ENCODE peak calls at places on chromosomes 7 and 10, in nine cellular contexts. S is stimulated activated CD4-positive, alpha-beta T cell treated with anti-CD3 and anti-CD28 coated beads, TNF-alpha, amount 100 ng/mL, for 4 hours; R is lung microvascular endothelial cell; V is GOT3; O is activated CD4-positive, alpha-beta T cell treated with anti-CD3 and anti-CD28 coated beads for 48 hours; E is AG04450; C is activated effector memory CD4-positive, alpha-beta T cell treated with Interleukin-2 at 50 U/mL for 16 hours; W is substantia nigra; Y is HuH-7.5. F is an unnamed sample.

GRCh38 chr10:42981358-42982236 is 95.3 kb upstream of the RET start:
- DNase-seq in R (no peak), O (no peak), C (no peak), S (no peak), E (no peak), V (no peak), Y (no peak), W (no peak), F (no peak)

GRCh38 chr7:36115448-36116321 is 37.4 kb upstream of the EEPD1 start:
- DNase-seq in C (peak), W (no peak), S (peak), E (peak), V (peak), O (peak), Y (no peak), R (peak), F (peak)

GRCh38 chr10:45591262-45591661 is 81.3 kb downstream of the ZFAND4 start:
- DNase-seq in E (no peak), O (no peak), Y (no peak), S (no peak), R (no peak), W (no peak), C (no peak), V (no peak), F (no peak)

GRCh38 chr7:27124096-27124978 is 6.2 kb downstream of the HOXA4 start:
- DNase-seq in Y (no peak), C (no peak), V (peak), R (no peak), E (peak), S (no peak), O (no peak), W (no peak), F (no peak)

GRCh38 chr7:29494350-29494749 is 69.3 kb upstream of the PRR15 start:
- DNase-seq in V (no peak), Y (no peak), E (no peak), C (no peak), R (no peak), O (no peak), W (no peak), S (no peak), F (no peak)

GRCh38 chr7:39069886-39070881 is 92.5 kb downstream of the POU6F2 start:
- DNase-seq in V (no peak), C (no peak), E (no peak), R (no peak), Y (no peak), S (no peak), O (no peak), W (no peak), F (no peak)

GRCh38 chr7:159126496-159127345 is 17.9 kb downstream of the VIPR2 start:
- DNase-seq in O (no peak), E (no peak), R (no peak), C (no peak), W (no peak), V (no peak), S (no peak), Y (no peak), F (no peak)

GRCh38 chr10:29840516-29841276 is 205.9 kb upstream of the SVIL start:
- DNase-seq in Y (no peak), V (no peak), W (no peak), R (peak), C (no peak), O (no peak), E (no peak), S (no peak), F (no peak)

GRCh38 chr7:69814421-69814962 is 216.2 kb downstream of the AUTS2 start:
- DNase-seq in Y (no peak), O (no peak), E (no peak), C (no peak), W (peak), V (no peak), R (no peak), S (no peak), F (no peak)

GRCh38 chr7:1899201-1899600 is 229.1 kb downstream of the ELFN1 start:
- DNase-seq in O (no peak), W (peak), V (peak), S (no peak), E (peak), R (no peak), C (no peak), Y (no peak), F (no peak)

GRCh38 chr7:123208793-123209192 is 9.0 kb upstream of the SLC13A1 start:
- DNase-seq in S (no peak), V (no peak), C (no peak), R (peak), W (no peak), E (no peak), O (no peak), Y (no peak), F (no peak)

GRCh38 chr7:155282671-155283070 is 15.0 kb upstream of the INSIG1 start:
- DNase-seq in V (no peak), C (no peak), E (no peak), W (no peak), R (no peak), Y (no peak), S (no peak), O (no peak), F (no peak)

GRCh38 chr10:95485445-95485844 is 75.7 kb downstream of the SORBS1 start:
- DNase-seq in O (peak), V (no peak), C (no peak), Y (no peak), E (no peak), R (peak), S (no peak), W (no peak), F (peak)

GRCh38 chr7:70072220-70072619 is 473.9 kb downstream of the AUTS2 start:
- DNase-seq in E (no peak), O (no peak), V (no peak), Y (no peak), S (no peak), W (no peak), R (no peak), C (no peak), F (no peak)

GRCh38 chr10:114925675-114926204 is 12.3 kb upstream of the TRUB1 start:
- DNase-seq in V (no peak), E (no peak), W (no peak), C (no peak), S (no peak), Y (no peak), R (peak), O (peak), F (peak)

GRCh38 chr10:29304259-29305030 is 15.6 kb downstream of the LYZL1 start:
- DNase-seq in S (no peak), O (peak), V (peak), Y (peak), W (peak), C (no peak), E (peak), R (peak), F (peak)

F was measured in pulmonary artery endothelial cell.